ENCODE peak calls at places on chromosomes 2 and 18, in four cellular contexts. One of them, this sample, is unnamed.

GRCh38 chr2:230903251-230904150 is 21.5 kb downstream of the GPR55 start:
- DNase-seq in GM06990: no peak
- DNase-seq in HCT116: no peak
- DNase-seq in foreskin fibroblast: no peak
- DNase-seq in this sample: no peak

GRCh38 chr2:138455275-138455674 is 46.3 kb upstream of the SPOPL start:
- DNase-seq in GM06990: no peak
- DNase-seq in foreskin fibroblast: no peak
- DNase-seq in HCT116: no peak
- DNase-seq in this sample: no peak

GRCh38 chr2:62305421-62306176 is 109.7 kb downstream of the B3GNT2 start:
- DNase-seq in HCT116: no peak
- DNase-seq in foreskin fibroblast: no peak
- DNase-seq in GM06990: peak; percentile 46
- DNase-seq in this sample: no peak

GRCh38 chr2:10832228-10832936 is 19.8 kb upstream of the PDIA6 start:
- DNase-seq in foreskin fibroblast: peak; percentile 69
- DNase-seq in HCT116: peak; percentile 69
- DNase-seq in GM06990: peak; percentile 64
- DNase-seq in this sample: peak; percentile 90

GRCh38 chr2:121858406-121858805 is 103.0 kb downstream of the TSN start:
- DNase-seq in foreskin fibroblast: peak; percentile 11
- DNase-seq in GM06990: no peak
- DNase-seq in HCT116: no peak
- DNase-seq in this sample: no peak

GRCh38 chr2:28658369-28658768 is 93.3 kb upstream of the PPP1CB start:
- DNase-seq in foreskin fibroblast: peak; percentile 67
- DNase-seq in GM06990: no peak
- DNase-seq in HCT116: no peak
- DNase-seq in this sample: no peak

GRCh38 chr18:48974304-48975220 is 23.8 kb upstream of the SMAD7 start:
- DNase-seq in HCT116: no peak
- DNase-seq in foreskin fibroblast: no peak
- DNase-seq in GM06990: no peak
- DNase-seq in this sample: no peak

GRCh38 chr2:176105078-176105726 is 1.9 kb upstream of the HOXD11 start:
- DNase-seq in foreskin fibroblast: no peak
- DNase-seq in GM06990: no peak
- DNase-seq in HCT116: no peak
- DNase-seq in this sample: no peak

GRCh38 chr18:62991959-62992358 is 276.6 kb downstream of the PHLPP1 start:
- DNase-seq in GM06990: no peak
- DNase-seq in HCT116: no peak
- DNase-seq in foreskin fibroblast: no peak
- DNase-seq in this sample: no peak

GRCh38 chr18:24515721-24516120 is 55.3 kb downstream of the HRH4 start:
- DNase-seq in HCT116: no peak
- DNase-seq in foreskin fibroblast: no peak
- DNase-seq in GM06990: no peak
- DNase-seq in this sample: no peak

GRCh38 chr18:24514439-24514838 is 54.0 kb downstream of the HRH4 start:
- DNase-seq in GM06990: no peak
- DNase-seq in foreskin fibroblast: no peak
- DNase-seq in HCT116: peak; percentile 84
- DNase-seq in this sample: peak; percentile 59

GRCh38 chr18:24518596-24518995 is 58.2 kb downstream of the HRH4 start:
- DNase-seq in foreskin fibroblast: no peak
- DNase-seq in GM06990: no peak
- DNase-seq in HCT116: no peak
- DNase-seq in this sample: no peak

GRCh38 chr18:24517554-24517953 is 57.1 kb downstream of the HRH4 start:
- DNase-seq in HCT116: no peak
- DNase-seq in foreskin fibroblast: no peak
- DNase-seq in GM06990: no peak
- DNase-seq in this sample: no peak
- TF ChIP-seq CTCF in HCT116: no peak
- TF ChIP-seq CTCF in foreskin fibroblast: no peak
- TF ChIP-seq CTCF in GM06990: no peak
- TF ChIP-seq CTCF in this sample: no peak

GRCh38 chr2:18495058-18495457 is 65.4 kb downstream of the RDH14 start:
- DNase-seq in HCT116: no peak
- DNase-seq in GM06990: no peak
- DNase-seq in foreskin fibroblast: no peak
- DNase-seq in this sample: no peak

GRCh38 chr2:18496516-18496915 is 63.9 kb downstream of the RDH14 start:
- DNase-seq in foreskin fibroblast: no peak
- DNase-seq in HCT116: no peak
- DNase-seq in GM06990: no peak
- DNase-seq in this sample: no peak

GRCh38 chr2:18490901-18491300 is 69.6 kb downstream of the RDH14 start:
- DNase-seq in HCT116: no peak
- DNase-seq in foreskin fibroblast: no peak
- DNase-seq in GM06990: no peak
- DNase-seq in this sample: no peak

GRCh38 chr2:18491577-18491976 is 68.9 kb downstream of the RDH14 start:
- DNase-seq in foreskin fibroblast: no peak
- DNase-seq in HCT116: no peak
- DNase-seq in GM06990: no peak
- DNase-seq in this sample: no peak

DNA sequence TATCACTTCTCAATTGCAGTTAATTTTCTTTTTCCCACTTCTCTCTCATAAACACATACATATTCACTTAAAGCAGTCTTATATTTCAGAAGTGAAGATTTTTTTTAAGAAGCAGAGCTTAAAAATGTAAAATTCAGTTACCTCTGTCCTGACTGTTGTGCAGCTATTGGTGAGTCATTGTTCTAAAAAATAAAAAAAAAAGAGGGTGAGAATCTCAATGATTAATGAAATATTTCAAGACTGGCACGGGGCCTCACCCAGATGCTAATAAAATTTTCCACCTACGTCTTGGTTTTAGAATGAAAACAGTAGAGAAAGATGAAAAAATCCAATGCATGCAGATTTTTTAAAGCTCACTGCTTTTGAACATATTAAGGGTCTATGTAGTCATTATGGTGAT is 67.7 kb downstream of the RDH14 start:
- DNase-seq in GM06990: no peak
- DNase-seq in HCT116: no peak
- DNase-seq in foreskin fibroblast: no peak
- DNase-seq in this sample: no peak
- TF ChIP-seq CTCF in GM06990: no peak
- TF ChIP-seq CTCF in HCT116: no peak
- TF ChIP-seq CTCF in foreskin fibroblast: no peak
- TF ChIP-seq CTCF in this sample: no peak

GRCh38 chr2:112583497-112584133 is 794 bp upstream of the CHCHD5 start:
- DNase-seq in GM06990: no peak
- DNase-seq in HCT116: peak; percentile 59
- DNase-seq in foreskin fibroblast: no peak
- DNase-seq in this sample: no peak
- TF ChIP-seq CTCF in GM06990: no peak
- TF ChIP-seq CTCF in HCT116: no peak
- TF ChIP-seq CTCF in foreskin fibroblast: peak; percentile 2
- TF ChIP-seq CTCF in this sample: no peak

GRCh38 chr2:120223034-120223912 is at the start of gene TMEM185B:
- DNase-seq in GM06990: peak; percentile 90
- DNase-seq in HCT116: peak; percentile 62
- DNase-seq in foreskin fibroblast: peak; percentile 85
- DNase-seq in this sample: peak; percentile 96
- TF ChIP-seq CTCF in GM06990: peak; percentile 46
- TF ChIP-seq CTCF in HCT116: peak; percentile 52
- TF ChIP-seq CTCF in foreskin fibroblast: no peak
- TF ChIP-seq CTCF in this sample: peak; percentile 27

DNA sequence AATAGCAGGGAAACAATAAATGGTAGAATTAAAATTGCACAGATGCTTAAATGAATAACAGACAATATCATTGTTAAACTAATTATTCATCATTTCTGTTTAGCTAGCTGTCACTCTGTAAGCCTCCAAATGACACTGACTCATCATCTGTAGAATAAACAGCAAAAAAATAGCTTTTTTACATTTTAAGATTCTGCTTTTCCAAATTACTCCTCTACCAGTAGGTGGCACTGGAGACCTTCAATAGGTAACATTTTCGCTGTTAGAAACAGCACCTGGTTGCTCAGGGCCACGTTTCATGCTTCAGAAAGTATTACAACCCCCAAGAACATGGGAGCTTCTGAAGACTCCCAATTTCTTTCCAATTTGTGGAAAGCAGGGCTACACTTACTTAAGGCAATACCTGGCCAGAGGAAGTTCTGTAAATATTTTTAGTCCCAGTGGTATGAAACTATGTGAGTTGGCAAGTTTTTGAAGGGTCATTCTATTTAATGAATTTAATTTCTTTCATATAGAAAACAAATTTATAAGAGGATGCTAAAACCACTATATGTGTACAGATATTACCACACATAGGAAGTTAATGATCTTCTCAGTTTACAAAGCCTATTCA is 45.4 kb downstream of the TTN start:
- DNase-seq in HCT116: peak; percentile 42
- DNase-seq in GM06990: no peak
- DNase-seq in foreskin fibroblast: no peak
- DNase-seq in this sample: peak; percentile 27
- TF ChIP-seq CTCF in HCT116: peak; percentile 63
- TF ChIP-seq CTCF in GM06990: peak; percentile 70
- TF ChIP-seq CTCF in foreskin fibroblast: peak; percentile 72
- TF ChIP-seq CTCF in this sample: peak; percentile 64

DNA sequence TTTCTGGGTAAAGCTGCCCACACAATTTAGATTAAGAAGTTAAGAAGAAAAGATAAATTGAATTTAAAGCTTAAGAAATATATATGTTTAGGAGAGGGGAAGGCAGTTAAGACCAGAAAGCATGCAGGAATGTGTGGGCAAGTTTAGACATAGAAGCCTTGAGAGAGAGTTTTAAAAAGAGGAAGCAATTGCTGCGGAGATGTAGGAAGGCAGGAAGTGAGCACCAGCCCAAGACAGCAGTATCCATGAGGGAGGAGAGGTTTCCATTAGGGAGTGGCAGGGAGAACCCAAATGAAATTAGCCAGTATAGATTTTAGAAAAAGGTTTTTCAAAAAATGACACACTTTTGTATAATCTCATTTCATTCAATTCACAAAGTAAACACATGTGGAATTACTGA is 24.3 kb downstream of the DSC2 start:
- DNase-seq in HCT116: no peak
- DNase-seq in foreskin fibroblast: no peak
- DNase-seq in GM06990: no peak
- DNase-seq in this sample: no peak
- TF ChIP-seq CTCF in HCT116: no peak
- TF ChIP-seq CTCF in foreskin fibroblast: no peak
- TF ChIP-seq CTCF in GM06990: no peak
- TF ChIP-seq CTCF in this sample: no peak

GRCh38 chr2:44920751-44921150 is 20.8 kb upstream of the SIX3 start:
- DNase-seq in foreskin fibroblast: no peak
- DNase-seq in GM06990: no peak
- DNase-seq in HCT116: no peak
- DNase-seq in this sample: no peak
- TF ChIP-seq CTCF in foreskin fibroblast: no peak
- TF ChIP-seq CTCF in GM06990: no peak
- TF ChIP-seq CTCF in HCT116: peak; percentile 4
- TF ChIP-seq CTCF in this sample: no peak

GRCh38 chr2:19312949-19313348 is 45.5 kb downstream of the OSR1 start:
- DNase-seq in HCT116: peak; percentile 4
- DNase-seq in GM06990: no peak
- DNase-seq in foreskin fibroblast: peak; percentile 65
- DNase-seq in this sample: peak; percentile 35
- TF ChIP-seq CTCF in HCT116: peak; percentile 44
- TF ChIP-seq CTCF in GM06990: peak; percentile 42
- TF ChIP-seq CTCF in foreskin fibroblast: peak; percentile 49
- TF ChIP-seq CTCF in this sample: no peak

This sample was measured in GM13977.